ENCODE peak calls at places on chromosome 11, in five cellular contexts. S is spleen, W is kidney, K is Panc1, O is neural progenitor cell. F is an unnamed sample.

GRCh38 chr11:15944460-15944859 is 411.9 kb downstream of the SOX6 start:
- DNase-seq in S (no peak), W (no peak), K (no peak), O (peak), F (no peak)

GRCh38 chr11:46680815-46681214 is 19.6 kb downstream of the ARHGAP1 start:
- DNase-seq in S (peak), W (peak), K (no peak), O (no peak), F (no peak)

GRCh38 chr11:47571012-47571729 is 5.8 kb downstream of the PTPMT1 start:
- DNase-seq in S (peak), W (no peak), K (no peak), O (no peak), F (no peak)

GRCh38 chr11:561148-562003 is 606 bp downstream of the RASSF7 start:
- DNase-seq in S (no peak), W (peak), K (no peak), O (no peak), F (no peak)

GRCh38 chr11:3855808-3856491 is 486 bp downstream of the STIM1 start:
- DNase-seq in S (peak), W (peak), K (no peak), O (peak), F (no peak)

GRCh38 chr11:95849087-95849825 is 59.0 kb downstream of the CEP57 start:
- DNase-seq in S (no peak), W (no peak), K (peak), O (peak), F (peak)

GRCh38 chr11:107591098-107591445 is at the start of gene ELMOD1:
- DNase-seq in S (peak), W (peak), K (no peak), O (peak), F (no peak)

GRCh38 chr11:128208329-128209220 is 378.8 kb downstream of the ETS1 start:
- DNase-seq in S (no peak), W (no peak), K (no peak), O (no peak), F (peak)

GRCh38 chr11:69975822-69976221 is 102.3 kb upstream of the ANO1 start:
- DNase-seq in S (no peak), W (peak), K (no peak), O (no peak), F (no peak)

GRCh38 chr11:27839226-27839913 is 139.1 kb upstream of the BDNF start:
- DNase-seq in S (no peak), W (no peak), K (no peak), O (no peak), F (no peak)
- TF ChIP-seq CTCF in S (no peak), W (peak), K (peak), O (peak), F (peak)

DNA sequence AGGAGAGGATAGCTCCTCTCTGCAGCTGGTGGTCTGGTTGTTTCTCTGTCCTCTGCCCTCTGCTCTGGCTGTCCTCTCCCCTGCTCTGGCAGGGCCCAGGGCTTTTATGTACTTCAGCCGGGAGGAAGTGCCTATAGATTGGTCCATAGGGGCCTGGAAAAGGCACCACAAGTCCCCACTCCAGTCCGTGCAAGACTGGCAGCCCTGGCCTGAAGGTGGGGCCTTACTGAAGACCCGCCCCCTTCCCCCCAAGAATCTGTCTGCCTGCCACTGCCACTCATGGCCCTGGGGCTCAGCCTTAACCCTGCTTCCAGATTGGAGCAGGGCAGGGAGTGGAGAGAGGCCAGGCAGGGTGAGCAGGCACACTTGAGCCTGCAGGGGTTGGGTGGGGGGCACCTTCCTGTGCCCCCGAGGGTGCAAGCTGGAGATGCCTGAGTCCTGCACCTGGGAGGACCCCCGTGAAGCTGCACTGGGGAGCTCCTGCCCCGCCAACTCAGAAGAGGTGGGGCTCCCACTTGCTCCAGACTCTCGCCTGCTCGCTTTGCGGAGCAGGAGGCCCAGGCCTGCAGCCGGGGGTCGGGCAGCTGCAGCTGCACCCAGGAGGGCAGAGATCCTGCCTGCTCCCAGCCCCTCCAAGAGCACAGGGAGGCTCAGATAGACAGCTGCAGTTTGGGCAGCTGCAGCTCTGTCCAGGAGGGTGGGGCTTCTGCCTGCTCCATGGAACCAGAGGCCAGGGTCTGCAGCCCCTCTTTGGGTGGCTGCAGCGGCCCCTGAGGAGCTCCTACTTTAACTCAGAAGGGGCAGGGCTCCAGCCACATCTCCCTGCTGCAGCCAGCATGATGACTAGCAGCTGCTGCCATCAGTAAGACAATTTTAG is 51.0 kb upstream of the SC5D start:
- DNase-seq in S (no peak), W (peak), K (no peak), O (peak), F (no peak)
- H3K4me3 ChIP-seq in S (no peak), W (no peak), K (no peak), O (no peak), F (no peak)

GRCh38 chr11:62922653-62923371 is 1.6 kb upstream of the CHRM1 start:
- DNase-seq in S (no peak), W (peak), K (no peak), O (peak), F (no peak)
- TF ChIP-seq CTCF in S (no peak), W (no peak), K (no peak), O (peak), F (peak)

GRCh38 chr11:64035081-64035524 is 628 bp upstream of the FLRT1 start:
- DNase-seq in S (no peak), W (no peak), K (no peak), O (no peak), F (no peak)
- H3K4me3 ChIP-seq in S (no peak), W (no peak), K (peak), O (peak), F (peak)

GRCh38 chr11:119054418-119054817 is 2.6 kb downstream of the HYOU1 start:
- DNase-seq in S (peak), W (peak), K (no peak), O (no peak), F (no peak)

GRCh38 chr11:119056397-119056999 is 507 bp downstream of the HYOU1 start:
- DNase-seq in S (no peak), W (peak), K (no peak), O (peak), F (no peak)

GRCh38 chr11:119052163-119052814 is 4.7 kb downstream of the HYOU1 start:
- DNase-seq in S (peak), W (peak), K (no peak), O (no peak), F (no peak)

GRCh38 chr11:119057000-119057769 is at the start of gene HYOU1:
- DNase-seq in S (peak), W (peak), K (peak), O (peak), F (peak)

GRCh38 chr11:119055901-119056300 is 1.1 kb downstream of the HYOU1 start:
- DNase-seq in S (no peak), W (no peak), K (no peak), O (peak), F (no peak)
- TF ChIP-seq CTCF in S (no peak), W (no peak), K (no peak), O (no peak), F (peak)

GRCh38 chr11:6365659-6366058 is 24.6 kb upstream of the SMPD1 start:
- DNase-seq in S (no peak), W (no peak), K (no peak), O (no peak), F (no peak)
- H3K4me3 ChIP-seq in S (no peak), W (no peak), K (no peak), O (no peak), F (no peak)